ENCODE peak calls at places on chromosome 21, in ten cellular contexts. G is EL; I is stimulated activated CD4-positive, alpha-beta T cell treated with anti-CD3 and anti-CD28 coated beads, TNF-alpha, amount 100 ng/mL, for 24 hours; Y is transverse colon; M is RWPE1; S is lung microvascular endothelial cell; F is GM20000; H is kidney tubule cell; P is HEK293T; J is stimulated activated CD8-positive, alpha-beta memory T cell treated with anti-CD3 and anti-CD28 coated beads, Interleukin-7, amount 100 ng/mL, for 1 hour. V is an unnamed sample.
A peak's percentile ranks its signal among the peaks of the same experiment; 100 is the strongest.

GRCh38 chr21:36882776-36883175 is 83.7 kb downstream of the HLCS start:
- DNase-seq in G (no peak), I (no peak), Y (no peak), M (no peak), S (peak; percentile 71), F (no peak), H (no peak), P (no peak), J (no peak), V (no peak)

GRCh38 chr21:40668535-40669275 is 178.3 kb downstream of the DSCAM start:
- DNase-seq in G (no peak), I (no peak), Y (no peak), M (no peak), S (no peak), F (no peak), H (peak; percentile 19), P (no peak), J (no peak), V (no peak)

GRCh38 chr21:31873275-31873695 is 465 bp downstream of the HUNK start:
- DNase-seq in G (peak; percentile 13), I (no peak), Y (peak; percentile 44), M (no peak), S (no peak), F (peak; percentile 49), H (peak; percentile 48), P (peak; percentile 55), J (no peak), V (no peak)

GRCh38 chr21:42239556-42239955 is 20.6 kb downstream of the ABCG1 start:
- DNase-seq in G (no peak), I (no peak), Y (no peak), M (no peak), S (no peak), F (no peak), H (no peak), P (no peak), J (no peak), V (no peak)

GRCh38 chr21:31872452-31873274 is at the start of gene HUNK:
- DNase-seq in G (peak; percentile 28), I (peak; percentile 16), Y (peak; percentile 58), M (no peak), S (no peak), F (peak; percentile 45), H (peak; percentile 62), P (peak; percentile 57), J (no peak), V (no peak)

GRCh38 chr21:39055167-39055767 is 128.0 kb downstream of the PSMG1 start:
- DNase-seq in G (no peak), I (no peak), Y (no peak), M (no peak), S (peak; percentile 36), F (no peak), H (no peak), P (no peak), J (no peak), V (no peak)

GRCh38 chr21:41965045-41965444 is 11.2 kb upstream of the C2CD2 start:
- DNase-seq in G (no peak), I (no peak), Y (no peak), M (no peak), S (no peak), F (no peak), H (no peak), P (no peak), J (no peak), V (no peak)

GRCh38 chr21:34908424-34909055 is 140.6 kb downstream of the RUNX1 start:
- DNase-seq in G (no peak), I (no peak), Y (no peak), M (no peak), S (peak; percentile 19), F (no peak), H (no peak), P (no peak), J (no peak), V (no peak)

GRCh38 chr21:26965567-26966359 is 1.1 kb downstream of the ADAMTS5 start:
- DNase-seq in G (peak; percentile 63), I (no peak), Y (peak; percentile 21), M (no peak), S (no peak), F (peak; percentile 25), H (peak; percentile 60), P (peak; percentile 48), J (no peak), V (no peak)

GRCh38 chr21:35597750-35598339 is 462.5 kb downstream of the SETD4 start:
- DNase-seq in G (no peak), I (no peak), Y (no peak), M (no peak), S (no peak), F (no peak), H (no peak), P (no peak), J (no peak), V (no peak)

GRCh38 chr21:39141502-39141901 is 41.7 kb downstream of the PSMG1 start:
- DNase-seq in G (peak; percentile 33), I (no peak), Y (peak; percentile 30), M (no peak), S (no peak), F (no peak), H (no peak), P (no peak), J (no peak), V (no peak)

GRCh38 chr21:15050588-15051377 is 14.0 kb downstream of the NRIP1 start:
- DNase-seq in G (no peak), I (no peak), Y (peak; percentile 66), M (no peak), S (no peak), F (no peak), H (no peak), P (no peak), J (no peak), V (no peak)

GRCh38 chr21:40615503-40616376 is 231.2 kb downstream of the DSCAM start:
- DNase-seq in G (no peak), I (no peak), Y (no peak), M (no peak), S (no peak), F (no peak), H (no peak), P (no peak), J (no peak), V (peak; percentile 10)

GRCh38 chr21:37264808-37265207 is 2.3 kb downstream of the VPS26C start:
- DNase-seq in G (no peak), I (no peak), Y (no peak), M (no peak), S (peak; percentile 25), F (no peak), H (peak; percentile 46), P (no peak), J (no peak), V (no peak)

GRCh38 chr21:36544545-36544944 is 64.6 kb upstream of the CLDN14 start:
- DNase-seq in G (no peak), I (no peak), Y (no peak), M (no peak), S (no peak), F (no peak), H (no peak), P (no peak), J (no peak), V (no peak)

GRCh38 chr21:40179167-40179566 is 311.9 kb downstream of the PCP4 start:
- DNase-seq in G (no peak), I (no peak), Y (no peak), M (no peak), S (no peak), F (no peak), H (no peak), P (no peak), J (no peak), V (no peak)

GRCh38 chr21:45183852-45184251 is 103.8 kb downstream of the POFUT2 start:
- DNase-seq in G (no peak), I (no peak), Y (no peak), M (no peak), S (no peak), F (no peak), H (no peak), P (no peak), J (no peak), V (no peak)

GRCh38 chr21:43304621-43305335 is 122.2 kb downstream of the SIK1 start:
- DNase-seq in G (no peak), I (no peak), Y (no peak), M (no peak), S (no peak), F (no peak), H (no peak), P (no peak), J (no peak), V (no peak)